ENCODE peak calls at places on chromosomes 11 and 22, in seven cellular contexts. Z is GM12878, L is HCT116, M is SK-N-SH, I is K562, T is HepG2, P is H1. O is an unnamed sample.

GRCh38 chr11:10407055-10407454 is 48.0 kb upstream of the AMPD3 start:
- DNase-seq in T (peak), Z (no peak), M (no peak), L (peak), I (no peak), P (no peak), O (no peak)

GRCh38 chr11:15663778-15664218 is 549.1 kb downstream of the INSC start:
- DNase-seq in P (no peak), Z (no peak), I (no peak), L (no peak), M (no peak), T (no peak), O (no peak)

GRCh38 chr22:36568846-36569245 is 39.9 kb upstream of the EIF3D start:
- DNase-seq in I (no peak), L (no peak), M (no peak), T (no peak), Z (no peak), P (no peak), O (no peak)

GRCh38 chr22:37357471-37357870 is 69.8 kb downstream of the ELFN2 start:
- DNase-seq in Z (no peak), L (no peak), P (no peak), I (no peak), M (no peak), T (no peak), O (no peak)

GRCh38 chr22:30286813-30287625 is 2.3 kb downstream of the CASTOR1 start:
- DNase-seq in M (peak), I (peak), Z (no peak), T (peak), L (no peak), P (peak), O (peak)

GRCh38 chr11:8168485-8169257 is at the start of gene RIC3:
- DNase-seq in M (peak), Z (no peak), L (no peak), P (peak), T (no peak), I (no peak), O (no peak)

GRCh38 chr22:29152381-29153138 is 53.1 kb upstream of the EMID1 start:
- DNase-seq in Z (no peak), M (no peak), P (no peak), L (no peak), T (no peak), I (peak), O (no peak)

GRCh38 chr11:79413258-79413657 is 27.6 kb downstream of the TENM4 start:
- DNase-seq in M (peak), Z (no peak), P (no peak), I (no peak), T (no peak), L (no peak), O (peak)

GRCh38 chr11:116890193-116890592 is 52.8 kb upstream of the APOA1 start:
- DNase-seq in I (no peak), L (no peak), P (no peak), M (no peak), Z (peak), T (no peak), O (no peak)

GRCh38 chr22:35664955-35665577 is 16.8 kb downstream of the APOL6 start:
- DNase-seq in M (no peak), Z (no peak), T (no peak), I (no peak), P (no peak), L (no peak), O (no peak)

GRCh38 chr11:115391598-115391997 is 112.6 kb downstream of the CADM1 start:
- DNase-seq in I (no peak), M (peak), L (no peak), T (no peak), Z (no peak), P (no peak), O (no peak)

GRCh38 chr11:64843971-64844329 is 503 bp downstream of the CDC42BPG start:
- DNase-seq in T (no peak), L (no peak), I (no peak), Z (no peak), P (no peak), M (no peak), O (no peak)

GRCh38 chr11:41382927-41383326 is 76.5 kb downstream of the LRRC4C start:
- DNase-seq in T (no peak), P (no peak), I (no peak), L (no peak), Z (no peak), M (no peak), O (no peak)

GRCh38 chr11:70604630-70605520 is 206.5 kb downstream of the CTTN start:
- DNase-seq in T (no peak), M (no peak), P (no peak), L (no peak), Z (no peak), I (no peak), O (no peak)

GRCh38 chr11:125412509-125412908 is 83.6 kb downstream of the FEZ1 start:
- DNase-seq in L (no peak), P (no peak), Z (no peak), T (no peak), M (no peak), I (no peak), O (no peak)

GRCh38 chr11:12020546-12020945 is 12.1 kb upstream of the DKK3 start:
- DNase-seq in L (no peak), P (no peak), I (no peak), M (no peak), Z (no peak), T (no peak), O (no peak)

GRCh38 chr11:12017243-12017678 is 8.8 kb upstream of the DKK3 start:
- DNase-seq in I (no peak), T (no peak), M (no peak), Z (no peak), P (no peak), L (no peak), O (no peak)

GRCh38 chr11:12017865-12018453 is 9.5 kb upstream of the DKK3 start:
- DNase-seq in M (no peak), P (no peak), L (no peak), T (no peak), I (no peak), Z (no peak), O (no peak)

GRCh38 chr11:12019867-12020416 is 11.5 kb upstream of the DKK3 start:
- DNase-seq in P (no peak), Z (no peak), I (no peak), M (no peak), T (no peak), L (no peak), O (peak)

GRCh38 chr11:12019337-12019736 is 10.9 kb upstream of the DKK3 start:
- DNase-seq in P (no peak), M (no peak), T (peak), L (no peak), I (no peak), Z (no peak), O (no peak)
- TF ChIP-seq JUND in P (no peak), M (no peak), T (no peak), L (no peak), I (no peak), Z (no peak), O (no peak)

DNA sequence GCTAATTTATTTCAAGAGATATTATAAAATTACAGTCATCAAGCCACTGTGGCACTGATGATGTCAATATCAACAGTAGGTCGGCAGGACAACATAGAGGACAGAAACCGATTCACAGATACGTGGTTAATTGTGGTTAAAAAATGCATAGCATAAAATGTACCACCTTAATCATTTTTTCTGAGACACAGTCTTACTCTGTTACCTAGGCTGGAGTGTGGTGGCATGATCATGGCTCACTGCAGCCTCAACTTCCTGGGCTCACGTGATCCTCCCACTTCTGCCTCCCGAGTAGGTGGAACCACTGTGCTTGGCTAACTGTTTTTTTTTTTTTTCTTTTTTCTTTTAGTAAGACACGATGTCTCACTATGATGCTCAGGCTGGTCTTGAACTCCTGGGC is 21.0 kb upstream of the TOLLIP start:
- DNase-seq in L (no peak), I (no peak), M (no peak), T (no peak), P (no peak), Z (no peak), O (no peak)
- TF ChIP-seq JUND in L (no peak), I (no peak), M (no peak), T (no peak), P (no peak), Z (no peak), O (no peak)

DNA sequence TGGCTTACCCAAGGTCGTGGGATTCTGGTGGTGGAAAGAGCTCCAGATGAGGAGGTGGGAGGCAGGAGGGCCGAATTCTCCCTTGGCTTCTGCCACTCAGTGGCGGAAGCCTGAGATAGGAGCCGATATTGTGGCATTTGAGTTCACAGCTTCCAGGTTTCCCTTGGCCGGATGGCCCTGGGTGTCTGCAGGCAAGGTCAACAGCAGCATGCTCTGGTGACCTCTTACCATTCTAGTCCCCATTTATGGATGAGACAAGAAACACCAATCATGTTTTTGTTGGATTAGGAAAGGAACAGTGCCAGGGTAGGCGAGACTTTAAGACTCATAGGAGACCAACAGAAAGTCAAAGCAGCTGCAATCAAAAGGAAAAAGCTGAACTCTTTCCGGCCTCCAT is 89.7 kb downstream of the GRAMD1B start:
- DNase-seq in P (no peak), T (no peak), I (no peak), M (no peak), Z (no peak), L (no peak), O (no peak)
- TF ChIP-seq JUND in P (no peak), T (no peak), I (no peak), M (no peak), Z (no peak), L (no peak), O (no peak)

GRCh38 chr11:118841469-118842222 is 42.0 kb upstream of the CXCR5 start:
- DNase-seq in P (no peak), M (no peak), L (no peak), Z (peak), I (no peak), T (peak), O (no peak)
- TF ChIP-seq JUND in P (no peak), M (no peak), L (no peak), Z (no peak), I (no peak), T (no peak), O (no peak)

GRCh38 chr22:32723632-32724031 is 77.9 kb upstream of the TIMP3 start:
- DNase-seq in M (no peak), L (no peak), I (no peak), T (no peak), Z (peak), P (no peak), O (no peak)
- TF ChIP-seq JUND in M (no peak), L (no peak), I (no peak), T (no peak), Z (no peak), P (no peak), O (no peak)

DNA sequence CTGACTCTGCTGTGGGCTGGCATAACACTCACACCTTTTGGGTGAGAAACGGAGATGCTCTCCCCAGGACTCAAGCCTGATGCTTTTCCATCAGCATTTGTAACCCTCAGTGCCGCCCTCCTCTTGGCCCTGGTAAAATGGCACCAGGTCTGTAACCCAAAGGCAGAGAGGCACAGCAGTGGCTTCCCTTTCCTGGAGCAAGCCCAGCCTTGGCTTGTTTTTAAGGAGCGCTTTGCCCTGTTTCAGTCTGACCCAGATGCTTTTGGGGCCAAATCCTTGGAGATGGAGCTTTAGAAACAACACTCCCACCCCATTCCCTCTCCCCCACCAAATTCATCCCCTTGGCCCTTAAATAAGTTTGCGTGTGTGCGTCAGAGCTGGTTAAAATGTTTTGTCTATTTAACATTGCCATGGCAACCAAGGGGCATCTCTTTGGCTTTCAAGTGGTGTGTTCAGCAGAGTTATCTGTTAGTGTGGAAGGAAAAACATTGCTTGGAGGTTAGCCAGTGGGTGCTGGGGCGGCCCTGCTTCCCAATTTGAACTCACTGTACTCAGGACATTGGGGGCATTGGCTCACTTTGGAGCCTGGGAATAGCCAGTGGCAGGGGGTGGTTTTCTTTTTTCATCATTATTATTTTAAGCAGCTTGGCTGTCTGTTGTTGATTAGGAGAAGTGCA is 134.2 kb downstream of the NAV2 start:
- DNase-seq in M (no peak), L (no peak), Z (no peak), T (no peak), P (no peak), I (no peak), O (no peak)
- TF ChIP-seq JUND in M (no peak), L (no peak), Z (no peak), T (no peak), P (no peak), I (no peak), O (no peak)

DNA sequence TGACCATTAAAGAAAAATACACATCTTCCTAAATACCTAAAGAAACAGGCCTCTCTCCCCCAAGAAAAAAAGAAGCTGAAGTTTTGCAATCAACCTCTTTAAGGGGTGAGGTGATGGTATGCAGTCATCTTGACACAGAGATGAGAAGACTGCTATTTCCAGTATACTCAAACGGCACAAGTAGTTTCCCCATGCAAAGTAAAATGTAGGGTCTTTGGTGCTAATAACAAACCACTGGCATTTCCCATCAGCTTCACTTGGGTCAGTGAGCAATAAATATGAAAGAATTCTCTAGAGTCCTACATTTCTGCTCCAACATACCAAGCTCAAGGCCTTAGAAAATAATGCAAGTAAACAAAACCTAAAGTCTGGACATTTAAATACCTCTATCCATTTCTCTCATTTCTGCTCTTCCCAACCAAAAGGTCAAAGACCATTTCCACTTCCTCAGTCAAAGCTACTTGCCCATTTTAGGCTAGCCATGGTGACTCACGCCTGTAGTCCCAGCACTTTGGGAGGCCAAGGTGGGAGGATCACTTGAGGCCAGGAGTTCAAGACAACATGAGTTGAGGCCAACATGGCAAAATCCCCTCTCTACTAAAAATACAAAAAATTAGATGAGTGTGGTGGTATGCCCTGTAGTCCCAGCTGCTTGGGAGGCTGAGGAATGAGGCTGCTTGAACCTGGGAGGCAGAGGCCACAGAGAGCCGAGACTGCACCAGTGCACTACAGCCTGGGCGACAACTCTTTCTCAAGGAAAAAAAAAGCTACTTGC is 39.5 kb upstream of the CHRNA10 start:
- DNase-seq in T (no peak), I (no peak), P (no peak), L (no peak), M (no peak), Z (no peak), O (no peak)
- TF ChIP-seq JUND in T (no peak), I (no peak), P (no peak), L (no peak), M (no peak), Z (no peak), O (no peak)

GRCh38 chr11:120574881-120575280 is 63.3 kb downstream of the GRIK4 start:
- DNase-seq in M (no peak), I (no peak), T (no peak), L (no peak), P (no peak), Z (no peak), O (no peak)

GRCh38 chr11:120577041-120577440 is 65.5 kb downstream of the GRIK4 start:
- DNase-seq in M (no peak), Z (no peak), P (no peak), I (no peak), T (no peak), L (no peak), O (no peak)

GRCh38 chr11:120573756-120574354 is 62.3 kb downstream of the GRIK4 start:
- DNase-seq in L (no peak), Z (no peak), I (no peak), P (no peak), M (no peak), T (no peak), O (no peak)

GRCh38 chr11:120576606-120577005 is 65.1 kb downstream of the GRIK4 start:
- DNase-seq in I (no peak), P (no peak), L (no peak), Z (no peak), M (no peak), T (no peak), O (no peak)

GRCh38 chr11:120575461-120575860 is 63.9 kb downstream of the GRIK4 start:
- DNase-seq in I (no peak), P (no peak), L (no peak), T (no peak), M (no peak), Z (no peak), O (no peak)
- TF ChIP-seq JUND in I (no peak), P (no peak), L (no peak), T (no peak), M (no peak), Z (no peak), O (no peak)

DNA sequence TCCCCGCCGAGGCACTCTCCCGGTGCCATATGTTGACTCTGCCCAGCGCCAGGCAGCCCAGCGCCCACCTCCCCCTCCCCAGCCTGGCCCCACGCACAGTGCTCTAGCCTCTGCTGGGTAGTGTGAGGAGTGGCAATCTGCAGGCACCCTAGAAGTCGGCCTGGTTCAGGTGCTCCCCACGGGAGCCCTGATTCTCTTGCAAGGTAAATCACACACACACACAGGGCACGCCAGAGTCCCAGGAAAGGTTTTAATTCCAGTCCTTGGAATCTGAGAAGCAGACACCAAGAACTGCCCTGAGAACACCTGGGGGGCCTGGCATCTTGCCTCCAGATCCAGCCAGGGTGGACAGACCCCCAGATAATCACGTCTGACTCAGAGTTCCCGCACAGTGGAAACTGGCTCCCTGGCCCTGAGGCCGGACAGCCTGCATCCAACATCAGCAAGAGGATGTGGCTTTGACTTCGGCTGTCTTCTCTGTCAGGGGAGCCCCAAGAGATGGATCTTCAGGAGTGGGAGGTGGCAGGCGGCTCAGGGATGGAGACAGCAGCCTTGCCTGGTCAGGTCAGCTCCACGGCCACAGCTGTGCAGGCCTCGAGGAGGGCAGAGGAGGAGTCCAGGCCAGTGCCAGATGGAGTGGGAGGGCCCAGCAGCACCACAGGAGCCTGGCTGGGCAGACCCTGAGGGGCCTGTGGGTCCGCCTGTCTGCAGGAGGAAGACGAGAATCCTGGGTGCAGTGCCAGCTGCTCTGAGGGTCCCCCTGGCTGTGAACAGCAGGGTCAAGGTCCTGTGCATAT is 1.1 kb upstream of the RIN1 start:
- DNase-seq in I (no peak), M (peak), P (no peak), T (no peak), Z (no peak), L (no peak), O (no peak)
- TF ChIP-seq JUND in I (no peak), M (no peak), P (no peak), T (no peak), Z (no peak), L (no peak), O (no peak)